ENCODE peak calls at places on chromosomes 16 and 17, in eight cellular contexts. Q is endothelial cell, C is progenitor cell of endocrine pancreas, L is HFFc6, U is stomach, I is MCF 10A, X is PC-9, E is dorsolateral prefrontal cortex. P is an unnamed sample.

GRCh38 chr17:9937164-9937835 is 32.2 kb upstream of the RCVRN start:
- DNase-seq in Q (no peak), C (no peak), L (no peak), U (no peak), I (no peak), X (no peak), E (peak), P (no peak)

GRCh38 chr16:56789360-56789759 is 59.4 kb downstream of the NUP93 start:
- DNase-seq in Q (no peak), C (no peak), L (peak), U (peak), I (peak), X (peak), E (peak), P (no peak)

GRCh38 chr17:35740997-35741931 is 9.8 kb downstream of the RASL10B start:
- DNase-seq in Q (no peak), C (no peak), L (no peak), U (no peak), I (no peak), X (no peak), E (no peak), P (peak)

GRCh38 chr17:27315796-27316465 is 22.0 kb downstream of the WSB1 start:
- DNase-seq in Q (no peak), C (no peak), L (no peak), U (no peak), I (no peak), X (no peak), E (no peak), P (no peak)

GRCh38 chr16:66717112-66717675 is 20.7 kb upstream of the CMTM4 start:
- DNase-seq in Q (peak), C (no peak), L (peak), U (no peak), I (peak), X (no peak), E (peak), P (peak)

GRCh38 chr17:78683031-78683961 is 98.8 kb downstream of the CYTH1 start:
- DNase-seq in Q (no peak), C (no peak), L (no peak), U (no peak), I (no peak), X (no peak), E (no peak), P (no peak)

GRCh38 chr16:51971184-51971583 is 575.8 kb downstream of the TOX3 start:
- DNase-seq in Q (peak), C (no peak), L (peak), U (peak), I (peak), X (no peak), E (no peak), P (peak)

GRCh38 chr17:31803494-31804213 is 55.4 kb downstream of the COPRS start:
- DNase-seq in Q (no peak), C (no peak), L (no peak), U (no peak), I (no peak), X (peak), E (no peak), P (no peak)

GRCh38 chr16:48330133-48330846 is 54.9 kb downstream of the SIAH1 start:
- DNase-seq in Q (no peak), C (no peak), L (no peak), U (no peak), I (no peak), X (no peak), E (no peak), P (no peak)

GRCh38 chr16:60318486-60318885 is 1584.4 kb upstream of the GOT2 start:
- DNase-seq in Q (no peak), C (no peak), L (no peak), U (no peak), I (no peak), X (no peak), E (no peak), P (no peak)

GRCh38 chr17:27466376-27466747 is 10.1 kb downstream of the KSR1 start:
- DNase-seq in Q (peak), C (no peak), L (no peak), U (no peak), I (no peak), X (no peak), E (no peak), P (no peak)

GRCh38 chr17:7825206-7825980 is 8.6 kb upstream of the KDM6B start:
- DNase-seq in Q (no peak), C (no peak), L (no peak), U (no peak), I (no peak), X (no peak), E (no peak), P (no peak)

GRCh38 chr17:34241062-34241461 is 14.0 kb upstream of the CCL2 start:
- DNase-seq in Q (peak), C (no peak), L (no peak), U (peak), I (no peak), X (no peak), E (no peak), P (no peak)

GRCh38 chr16:88066680-88067529 is 115.7 kb downstream of the BANP start:
- DNase-seq in Q (no peak), C (no peak), L (no peak), U (no peak), I (no peak), X (no peak), E (no peak), P (no peak)

GRCh38 chr16:86019446-86020047 is 120.6 kb downstream of the IRF8 start:
- DNase-seq in Q (peak), C (no peak), L (no peak), U (no peak), I (no peak), X (no peak), E (no peak), P (peak)

GRCh38 chr17:40095944-40096791 is 4.2 kb downstream of the NR1D1 start:
- DNase-seq in Q (no peak), C (no peak), L (no peak), U (peak), I (no peak), X (no peak), E (no peak), P (no peak)

GRCh38 chr16:84462296-84463210 is 41.9 kb downstream of the MEAK7 start:
- DNase-seq in Q (no peak), C (peak), L (no peak), U (no peak), I (no peak), X (peak), E (peak), P (no peak)

GRCh38 chr16:75063549-75064082 is 53.0 kb downstream of the LDHD start:
- DNase-seq in Q (no peak), C (no peak), L (no peak), U (no peak), I (no peak), X (no peak), E (no peak), P (no peak)

GRCh38 chr17:60442271-60443201 is 20.2 kb downstream of the CHCT1 start:
- DNase-seq in Q (no peak), C (no peak), L (peak), U (no peak), I (no peak), X (no peak), E (no peak), P (no peak)

GRCh38 chr16:3059041-3059722 is 6.3 kb upstream of the IL32 start:
- DNase-seq in Q (peak), C (peak), L (peak), U (peak), I (peak), X (peak), E (peak), P (peak)

GRCh38 chr17:39702901-39703893 is 3.3 kb downstream of the ERBB2 start:
- DNase-seq in Q (no peak), C (no peak), L (no peak), U (no peak), I (no peak), X (peak), E (no peak), P (no peak)

GRCh38 chr16:11085025-11085485 is 140.7 kb downstream of the CLEC16A start:
- DNase-seq in Q (no peak), C (no peak), L (no peak), U (no peak), I (no peak), X (no peak), E (no peak), P (peak)

GRCh38 chr16:67311607-67312449 is 14.7 kb downstream of the KCTD19 start:
- DNase-seq in Q (no peak), C (no peak), L (peak), U (no peak), I (peak), X (peak), E (no peak), P (no peak)

GRCh38 chr17:76447931-76448652 is 4.9 kb downstream of the UBE2O start:
- DNase-seq in Q (no peak), C (no peak), L (peak), U (no peak), I (no peak), X (no peak), E (no peak), P (no peak)

GRCh38 chr17:74354123-74354522 is 7.5 kb downstream of the BTBD17 start:
- DNase-seq in Q (peak), C (peak), L (no peak), U (peak), I (no peak), X (no peak), E (no peak), P (peak)

GRCh38 chr17:77476498-77476897 is 335.7 kb downstream of the SEC14L1 start:
- DNase-seq in Q (no peak), C (no peak), L (no peak), U (no peak), I (no peak), X (no peak), E (no peak), P (no peak)

DNA sequence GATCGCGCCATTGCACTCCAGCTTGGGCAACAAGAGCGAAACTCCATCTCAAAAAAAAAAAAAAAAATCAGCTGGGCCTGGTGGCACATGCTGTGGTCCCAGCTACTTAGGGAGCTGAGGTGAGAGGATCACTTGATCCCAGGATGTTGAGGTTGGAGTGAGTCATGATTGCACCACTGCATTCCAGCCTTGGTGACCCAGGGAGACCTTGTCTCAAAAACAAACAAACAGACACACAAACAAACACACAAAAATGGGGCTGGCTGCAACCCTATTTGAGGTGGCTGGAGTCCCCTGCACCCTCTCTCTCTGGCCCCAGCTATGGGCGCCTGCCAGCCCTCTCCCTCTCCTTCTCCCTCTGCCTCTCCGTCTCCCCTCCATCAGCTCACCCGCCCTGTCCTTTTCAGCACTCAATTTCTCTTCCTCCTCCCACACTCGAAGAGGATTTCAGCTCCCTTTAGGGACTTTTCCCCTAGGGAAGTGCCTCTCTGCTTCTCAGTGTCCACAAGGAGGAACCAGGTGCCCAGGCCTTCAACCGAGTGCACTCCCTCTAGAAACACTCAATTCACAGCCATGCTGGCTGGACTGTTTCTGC is 17.5 kb upstream of the TFAP4 start:
- DNase-seq in Q (no peak), C (no peak), L (peak), U (no peak), I (peak), X (peak), E (no peak), P (no peak)
- TF ChIP-seq CTCF in Q (no peak), C (no peak), L (peak), U (no peak), I (peak), X (peak), E (no peak), P (no peak)

DNA sequence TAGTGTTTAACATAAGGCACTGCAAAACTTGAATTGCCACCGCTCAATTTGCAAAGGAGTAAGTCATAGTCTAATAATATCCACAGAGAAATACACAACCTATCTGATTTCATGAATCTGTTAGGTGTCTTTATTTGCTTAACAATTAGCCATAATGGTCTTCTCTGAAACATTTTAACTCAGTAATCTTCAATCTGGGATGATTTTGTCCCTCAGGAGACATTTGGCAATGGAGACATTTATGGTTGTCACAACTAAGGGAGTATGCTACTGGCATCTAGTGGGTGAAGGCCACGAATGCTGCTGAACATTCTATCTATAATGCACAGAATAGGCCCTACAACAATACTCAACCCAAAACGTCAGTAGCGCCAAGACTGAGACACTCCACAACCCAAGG is 4.3 kb downstream of the UBE2G1 start:
- DNase-seq in Q (no peak), C (no peak), L (no peak), U (no peak), I (peak), X (no peak), E (peak), P (no peak)
- TF ChIP-seq CTCF in Q (no peak), C (no peak), L (no peak), U (no peak), I (no peak), X (no peak), E (peak), P (no peak)

DNA sequence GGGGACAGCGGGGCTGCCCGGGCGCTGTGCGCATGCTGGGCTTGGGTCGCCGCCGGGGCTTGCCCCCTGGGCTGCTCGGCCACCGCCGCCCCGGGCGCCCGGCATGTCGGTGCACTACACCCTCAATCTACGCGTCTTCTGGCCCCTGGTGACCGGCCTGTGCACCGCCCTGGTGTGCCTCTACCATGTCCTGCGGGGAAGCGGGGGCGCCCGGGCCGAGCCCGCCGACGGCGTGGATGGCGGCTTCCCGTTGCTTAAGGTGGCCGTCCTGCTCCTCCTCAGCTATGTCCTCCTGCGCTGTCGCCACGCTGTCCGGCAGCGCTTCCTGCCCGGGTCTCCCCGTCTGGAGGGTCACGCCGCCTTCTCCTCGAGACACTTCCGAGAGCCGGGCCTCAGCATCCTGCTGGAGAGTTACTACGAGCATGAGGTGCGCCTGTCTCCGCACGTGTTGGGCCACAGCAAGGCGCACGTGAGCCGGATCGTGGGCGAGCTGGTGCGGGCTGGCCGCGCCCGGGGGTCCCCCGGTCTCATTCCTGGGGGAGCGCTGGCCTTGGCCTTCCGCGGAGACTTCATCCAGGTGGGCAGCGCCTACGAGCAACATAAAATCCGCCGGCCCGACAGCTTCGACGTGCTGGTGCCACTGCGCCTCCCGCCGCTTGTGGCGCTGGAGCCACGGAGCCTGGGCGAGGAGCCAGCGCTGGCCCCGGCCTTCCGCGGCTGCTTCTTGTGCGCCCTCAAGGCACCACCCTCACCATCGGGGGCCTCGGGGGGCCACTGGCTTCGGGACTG is 789 bp downstream of the ITPRIPL2 start:
- DNase-seq in Q (peak), C (peak), L (peak), U (peak), I (peak), X (peak), E (no peak), P (no peak)
- TF ChIP-seq CTCF in Q (no peak), C (no peak), L (no peak), U (no peak), I (peak), X (no peak), E (no peak), P (no peak)

GRCh38 chr17:11035681-11036080 is 197.8 kb upstream of the PIRT start:
- DNase-seq in Q (no peak), C (no peak), L (no peak), U (no peak), I (no peak), X (no peak), E (no peak), P (no peak)
- TF ChIP-seq CTCF in Q (no peak), C (no peak), L (no peak), U (no peak), I (no peak), X (no peak), E (no peak), P (no peak)

DNA sequence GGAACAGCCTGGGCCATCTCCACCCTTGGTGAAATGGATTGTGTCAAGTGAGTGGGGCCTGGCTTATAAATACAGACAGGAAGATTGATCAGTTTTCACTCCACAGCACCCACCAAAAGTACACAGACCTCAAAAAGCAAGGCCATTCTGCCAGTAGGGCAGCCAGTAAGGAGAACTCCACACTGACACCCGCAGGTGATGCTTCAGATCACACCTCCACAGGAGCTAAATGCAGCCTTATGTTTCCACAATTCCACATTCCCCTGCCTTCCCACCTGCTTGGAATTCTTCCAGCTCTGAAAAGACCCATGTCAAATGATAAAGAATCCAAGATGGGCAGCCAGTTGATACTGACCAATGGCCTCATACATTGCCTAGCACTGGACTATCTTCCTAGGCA is 191.1 kb downstream of the ZFHX3 start:
- DNase-seq in Q (peak), C (no peak), L (no peak), U (no peak), I (peak), X (no peak), E (no peak), P (no peak)
- TF ChIP-seq CTCF in Q (peak), C (peak), L (peak), U (no peak), I (peak), X (peak), E (peak), P (peak)

GRCh38 chr17:33039874-33040273 is 48.2 kb downstream of the SPACA3 start:
- DNase-seq in Q (no peak), C (no peak), L (peak), U (no peak), I (peak), X (no peak), E (no peak), P (no peak)

GRCh38 chr17:33033176-33033575 is 41.5 kb downstream of the SPACA3 start:
- DNase-seq in Q (no peak), C (no peak), L (no peak), U (no peak), I (no peak), X (no peak), E (no peak), P (no peak)

DNA sequence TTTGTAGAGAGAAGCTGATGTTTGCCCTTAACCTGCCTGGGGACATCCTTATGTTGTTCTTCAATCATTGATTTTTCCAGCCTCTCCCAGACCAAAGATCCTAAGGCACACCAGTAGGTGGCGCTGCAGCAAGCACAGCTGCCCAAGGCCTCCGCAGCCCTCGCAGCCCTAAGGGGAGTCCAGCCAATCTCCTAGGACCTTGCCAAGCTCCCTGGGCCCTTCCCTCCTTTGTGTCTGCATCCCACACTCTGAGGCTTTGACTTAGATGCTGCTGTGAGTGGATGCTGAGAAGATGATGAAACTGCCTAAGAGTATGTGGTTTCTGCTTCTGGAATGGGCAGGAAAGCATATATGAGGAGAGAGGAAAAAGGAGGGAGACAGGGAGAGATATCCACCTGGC is 47.1 kb downstream of the SPACA3 start:
- DNase-seq in Q (peak), C (peak), L (no peak), U (no peak), I (peak), X (no peak), E (peak), P (peak)
- TF ChIP-seq CTCF in Q (peak), C (peak), L (peak), U (no peak), I (peak), X (peak), E (peak), P (peak)